ENCODE peak calls at places on chromosomes 2 and 18, in seven cellular contexts. One of them, this sample, is unnamed.

GRCh38 chr2:191845248-191845715 is 1.6 kb downstream of the CAVIN2 start:
- DNase-seq in neuronal stem cell: no peak
- DNase-seq in SK-N-SH: no peak
- DNase-seq in ovary: peak; percentile 54
- DNase-seq in adrenal gland: no peak
- DNase-seq in mammary epithelial cell: peak; percentile 22
- DNase-seq in HCT116: no peak
- DNase-seq in this sample: no peak

GRCh38 chr2:6679481-6679880 is 186.2 kb downstream of the CMPK2 start:
- DNase-seq in neuronal stem cell: peak; percentile 4
- DNase-seq in ovary: no peak
- DNase-seq in mammary epithelial cell: no peak
- DNase-seq in HCT116: no peak
- DNase-seq in adrenal gland: no peak
- DNase-seq in SK-N-SH: no peak
- DNase-seq in this sample: no peak

GRCh38 chr2:240765007-240765406 is 55.0 kb downstream of the KIF1A start:
- DNase-seq in neuronal stem cell: no peak
- DNase-seq in mammary epithelial cell: no peak
- DNase-seq in adrenal gland: no peak
- DNase-seq in SK-N-SH: no peak
- DNase-seq in ovary: no peak
- DNase-seq in HCT116: no peak
- DNase-seq in this sample: no peak

GRCh38 chr18:36402765-36403396 is 105.4 kb downstream of the FHOD3 start:
- DNase-seq in adrenal gland: peak; percentile 85
- DNase-seq in neuronal stem cell: no peak
- DNase-seq in mammary epithelial cell: no peak
- DNase-seq in SK-N-SH: no peak
- DNase-seq in ovary: no peak
- DNase-seq in HCT116: no peak
- DNase-seq in this sample: no peak

GRCh38 chr2:217687771-217688170 is 315.0 kb downstream of the TNS1 start:
- DNase-seq in ovary: no peak
- DNase-seq in HCT116: no peak
- DNase-seq in neuronal stem cell: no peak
- DNase-seq in mammary epithelial cell: no peak
- DNase-seq in adrenal gland: no peak
- DNase-seq in SK-N-SH: no peak
- DNase-seq in this sample: no peak

GRCh38 chr18:77658309-77658681 is 408.6 kb downstream of the GALR1 start:
- DNase-seq in HCT116: no peak
- DNase-seq in SK-N-SH: no peak
- DNase-seq in mammary epithelial cell: no peak
- DNase-seq in adrenal gland: no peak
- DNase-seq in neuronal stem cell: no peak
- DNase-seq in ovary: no peak
- DNase-seq in this sample: no peak

GRCh38 chr18:46315187-46315586 is 211.0 kb downstream of the HAUS1 start:
- DNase-seq in ovary: no peak
- DNase-seq in neuronal stem cell: no peak
- DNase-seq in mammary epithelial cell: peak; percentile 9
- DNase-seq in HCT116: no peak
- DNase-seq in adrenal gland: no peak
- DNase-seq in SK-N-SH: no peak
- DNase-seq in this sample: no peak

GRCh38 chr18:76621184-76621583 is 126.1 kb upstream of the ZNF516 start:
- DNase-seq in mammary epithelial cell: no peak
- DNase-seq in ovary: no peak
- DNase-seq in HCT116: no peak
- DNase-seq in SK-N-SH: no peak
- DNase-seq in adrenal gland: no peak
- DNase-seq in neuronal stem cell: no peak
- DNase-seq in this sample: no peak

GRCh38 chr2:147425437-147426038 is 419.3 kb upstream of the ACVR2A start:
- DNase-seq in adrenal gland: no peak
- DNase-seq in HCT116: no peak
- DNase-seq in SK-N-SH: no peak
- DNase-seq in mammary epithelial cell: no peak
- DNase-seq in ovary: no peak
- DNase-seq in neuronal stem cell: no peak
- DNase-seq in this sample: no peak

GRCh38 chr2:77008925-77009706 is 513.1 kb downstream of the LRRTM4 start:
- DNase-seq in mammary epithelial cell: no peak
- DNase-seq in neuronal stem cell: no peak
- DNase-seq in HCT116: no peak
- DNase-seq in adrenal gland: no peak
- DNase-seq in ovary: no peak
- DNase-seq in SK-N-SH: no peak
- DNase-seq in this sample: no peak

GRCh38 chr2:55843096-55843991 is 80.2 kb downstream of the EFEMP1 start:
- DNase-seq in neuronal stem cell: no peak
- DNase-seq in mammary epithelial cell: peak; percentile 92
- DNase-seq in HCT116: no peak
- DNase-seq in adrenal gland: no peak
- DNase-seq in SK-N-SH: no peak
- DNase-seq in ovary: no peak
- DNase-seq in this sample: peak; percentile 70

GRCh38 chr2:216235462-216235861 is 126.3 kb downstream of the XRCC5 start:
- DNase-seq in adrenal gland: no peak
- DNase-seq in ovary: no peak
- DNase-seq in neuronal stem cell: no peak
- DNase-seq in mammary epithelial cell: no peak
- DNase-seq in SK-N-SH: no peak
- DNase-seq in HCT116: no peak
- DNase-seq in this sample: no peak

GRCh38 chr2:50358586-50358985 is 673.3 kb downstream of the NRXN1 start:
- DNase-seq in HCT116: no peak
- DNase-seq in ovary: no peak
- DNase-seq in neuronal stem cell: no peak
- DNase-seq in adrenal gland: no peak
- DNase-seq in mammary epithelial cell: no peak
- DNase-seq in SK-N-SH: no peak
- DNase-seq in this sample: no peak

GRCh38 chr2:157725856-157726255 is 97.2 kb upstream of the ACVR1C start:
- DNase-seq in HCT116: no peak
- DNase-seq in adrenal gland: no peak
- DNase-seq in mammary epithelial cell: no peak
- DNase-seq in neuronal stem cell: no peak
- DNase-seq in SK-N-SH: no peak
- DNase-seq in ovary: no peak
- DNase-seq in this sample: no peak

GRCh38 chr2:19746611-19747309 is 155.0 kb downstream of the TTC32 start:
- DNase-seq in adrenal gland: no peak
- DNase-seq in neuronal stem cell: peak; percentile 27
- DNase-seq in HCT116: no peak
- DNase-seq in ovary: no peak
- DNase-seq in SK-N-SH: peak; percentile 77
- DNase-seq in mammary epithelial cell: no peak
- DNase-seq in this sample: no peak

GRCh38 chr2:103784271-103784670 is 1022.4 kb downstream of the TMEM182 start:
- DNase-seq in adrenal gland: no peak
- DNase-seq in ovary: no peak
- DNase-seq in mammary epithelial cell: no peak
- DNase-seq in SK-N-SH: no peak
- DNase-seq in HCT116: no peak
- DNase-seq in neuronal stem cell: peak; percentile 21
- DNase-seq in this sample: no peak

GRCh38 chr2:84494070-84494469 is 22.2 kb upstream of the DNAH6 start:
- DNase-seq in ovary: no peak
- DNase-seq in SK-N-SH: no peak
- DNase-seq in adrenal gland: no peak
- DNase-seq in neuronal stem cell: no peak
- DNase-seq in HCT116: no peak
- DNase-seq in mammary epithelial cell: peak; percentile 25
- DNase-seq in this sample: no peak

GRCh38 chr2:218021536-218022071 is 18.8 kb upstream of the TNS1 start:
- DNase-seq in ovary: peak; percentile 30
- DNase-seq in SK-N-SH: peak; percentile 16
- DNase-seq in adrenal gland: no peak
- DNase-seq in neuronal stem cell: no peak
- DNase-seq in HCT116: no peak
- DNase-seq in mammary epithelial cell: no peak
- DNase-seq in this sample: no peak

GRCh38 chr18:54382076-54382475 is 24.4 kb downstream of the C18orf54 start:
- DNase-seq in mammary epithelial cell: no peak
- DNase-seq in HCT116: no peak
- DNase-seq in neuronal stem cell: no peak
- DNase-seq in SK-N-SH: no peak
- DNase-seq in ovary: no peak
- DNase-seq in adrenal gland: no peak
- DNase-seq in this sample: no peak

GRCh38 chr2:54207666-54208195 is 48.3 kb downstream of the TSPYL6 start:
- DNase-seq in SK-N-SH: peak; percentile 26
- DNase-seq in HCT116: no peak
- DNase-seq in ovary: no peak
- DNase-seq in adrenal gland: no peak
- DNase-seq in neuronal stem cell: no peak
- DNase-seq in mammary epithelial cell: no peak
- DNase-seq in this sample: no peak

GRCh38 chr2:223100061-223100511 is 48.1 kb downstream of the KCNE4 start:
- DNase-seq in HCT116: no peak
- DNase-seq in SK-N-SH: no peak
- DNase-seq in ovary: peak; percentile 77
- DNase-seq in neuronal stem cell: no peak
- DNase-seq in adrenal gland: peak; percentile 59
- DNase-seq in mammary epithelial cell: no peak
- DNase-seq in this sample: no peak

GRCh38 chr18:80194874-80195570 is 52.3 kb downstream of the PARD6G start:
- DNase-seq in neuronal stem cell: no peak
- DNase-seq in SK-N-SH: no peak
- DNase-seq in mammary epithelial cell: no peak
- DNase-seq in HCT116: no peak
- DNase-seq in ovary: no peak
- DNase-seq in adrenal gland: peak; percentile 5
- DNase-seq in this sample: no peak

GRCh38 chr2:21039979-21040467 is 3.9 kb downstream of the APOB start:
- DNase-seq in neuronal stem cell: no peak
- DNase-seq in mammary epithelial cell: no peak
- DNase-seq in SK-N-SH: no peak
- DNase-seq in adrenal gland: no peak
- DNase-seq in HCT116: no peak
- DNase-seq in ovary: no peak
- DNase-seq in this sample: no peak

GRCh38 chr2:58448065-58448507 is 207.0 kb upstream of the FANCL start:
- DNase-seq in SK-N-SH: peak; percentile 45
- DNase-seq in adrenal gland: peak; percentile 85
- DNase-seq in neuronal stem cell: peak; percentile 75
- DNase-seq in mammary epithelial cell: peak; percentile 35
- DNase-seq in ovary: peak; percentile 37
- DNase-seq in HCT116: peak; percentile 88
- DNase-seq in this sample: peak; percentile 72

GRCh38 chr2:200308421-200309295 is 2.2 kb downstream of the SPATS2L start:
- DNase-seq in mammary epithelial cell: peak; percentile 25
- DNase-seq in neuronal stem cell: no peak
- DNase-seq in HCT116: no peak
- DNase-seq in adrenal gland: no peak
- DNase-seq in SK-N-SH: no peak
- DNase-seq in ovary: no peak
- DNase-seq in this sample: no peak
- H3K4me1 ChIP-seq in mammary epithelial cell: peaks cover 40% of the 10 kb centered on the region
- H3K4me1 ChIP-seq in neuronal stem cell: peaks cover 11% of the 10 kb centered on the region
- H3K4me1 ChIP-seq in HCT116: peaks cover 25% of the 10 kb centered on the region
- H3K4me1 ChIP-seq in adrenal gland: peaks cover 12% of the 10 kb centered on the region
- H3K4me1 ChIP-seq in SK-N-SH: peaks cover 11% of the 10 kb centered on the region
- H3K4me1 ChIP-seq in ovary: peaks cover 6% of the 10 kb centered on the region
- H3K4me1 ChIP-seq in this sample: no peaks in the 10 kb centered on the region

DNA sequence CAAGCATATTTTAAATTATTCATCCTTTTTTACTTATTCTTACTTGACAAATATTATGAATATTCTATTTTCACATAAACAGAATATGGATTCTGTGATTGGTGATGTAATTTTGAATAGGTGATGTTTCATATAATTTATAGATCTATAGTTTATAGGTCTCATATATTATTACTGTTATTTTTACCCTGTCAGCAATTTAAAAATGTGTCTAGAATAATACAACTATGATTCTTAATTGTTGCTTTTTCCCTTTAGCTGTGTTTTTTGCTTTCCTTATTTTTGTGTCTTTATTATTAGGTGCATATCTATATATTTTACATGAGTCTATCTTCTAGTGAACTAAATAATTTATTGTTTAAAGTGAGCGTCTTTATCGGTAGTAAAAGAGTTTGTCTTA is 226.7 kb upstream of the FSIP2 start:
- DNase-seq in SK-N-SH: no peak
- DNase-seq in neuronal stem cell: no peak
- DNase-seq in adrenal gland: no peak
- DNase-seq in mammary epithelial cell: no peak
- DNase-seq in HCT116: no peak
- DNase-seq in ovary: no peak
- DNase-seq in this sample: no peak
- H3K9me3 ChIP-seq in SK-N-SH: peaks cover 19% of the 10 kb centered on the region
- H3K9me3 ChIP-seq in neuronal stem cell: peaks cover 35% of the 10 kb centered on the region
- H3K9me3 ChIP-seq in adrenal gland: peaks cover 12% of the 10 kb centered on the region
- H3K9me3 ChIP-seq in mammary epithelial cell: peaks cover 19% of the 10 kb centered on the region
- H3K9me3 ChIP-seq in HCT116: no peaks in the 10 kb centered on the region
- H3K9me3 ChIP-seq in ovary: no peaks in the 10 kb centered on the region
- H3K9me3 ChIP-seq in this sample: peaks cover 4% of the 10 kb centered on the region

GRCh38 chr2:43071629-43072550 is 154.5 kb downstream of the ZFP36L2 start:
- DNase-seq in SK-N-SH: no peak
- DNase-seq in adrenal gland: peak; percentile 32
- DNase-seq in ovary: peak; percentile 62
- DNase-seq in HCT116: no peak
- DNase-seq in mammary epithelial cell: no peak
- DNase-seq in neuronal stem cell: no peak
- DNase-seq in this sample: no peak
- H3K4me1 ChIP-seq in SK-N-SH: peaks cover 48% of the 10 kb centered on the region
- H3K4me1 ChIP-seq in adrenal gland: peaks cover 56% of the 10 kb centered on the region
- H3K4me1 ChIP-seq in ovary: peaks cover 32% of the 10 kb centered on the region
- H3K4me1 ChIP-seq in HCT116: no peaks in the 10 kb centered on the region
- H3K4me1 ChIP-seq in mammary epithelial cell: peaks cover 54% of the 10 kb centered on the region
- H3K4me1 ChIP-seq in neuronal stem cell: peaks cover 40% of the 10 kb centered on the region
- H3K4me1 ChIP-seq in this sample: no peaks in the 10 kb centered on the region

GRCh38 chr2:89811295-89811694 is 1119.8 kb downstream of the RPIA start:
- DNase-seq in HCT116: no peak
- DNase-seq in mammary epithelial cell: no peak
- DNase-seq in ovary: no peak
- DNase-seq in adrenal gland: no peak
- DNase-seq in neuronal stem cell: no peak
- DNase-seq in SK-N-SH: no peak
- DNase-seq in this sample: no peak
- H3K9me3 ChIP-seq in HCT116: peaks cover 69% of the 10 kb centered on the region
- H3K9me3 ChIP-seq in mammary epithelial cell: peaks cover 77% of the 10 kb centered on the region
- H3K9me3 ChIP-seq in ovary: peaks cover 4% of the 10 kb centered on the region
- H3K9me3 ChIP-seq in adrenal gland: peaks cover 33% of the 10 kb centered on the region
- H3K9me3 ChIP-seq in neuronal stem cell: no peaks in the 10 kb centered on the region
- H3K9me3 ChIP-seq in SK-N-SH: peaks cover 5% of the 10 kb centered on the region
- H3K9me3 ChIP-seq in this sample: peaks cover 7% of the 10 kb centered on the region

This sample was measured in colonic mucosa.